ENCODE peak calls at places on chromosomes 1 and 21, in six cellular contexts. D is occipital lobe, A is omental fat pad, N is cardiac muscle cell, S is glomerular endothelial cell, I is T-cell. V is an unnamed sample.

GRCh38 chr1:78089015-78089414 is 43.2 kb downstream of the GIPC2 start:
- DNase-seq in D (no peak), A (no peak), N (no peak), S (no peak), I (no peak), V (no peak)

GRCh38 chr1:222928212-222928611 is 113.4 kb downstream of the DISP1 start:
- DNase-seq in D (peak), A (peak), N (peak), S (no peak), I (no peak), V (no peak)

GRCh38 chr1:234597894-234598293 is 12.1 kb downstream of the IRF2BP2 start:
- DNase-seq in D (no peak), A (no peak), N (no peak), S (no peak), I (peak), V (peak)

GRCh38 chr1:241286486-241286885 is 70.5 kb downstream of the RGS7 start:
- DNase-seq in D (no peak), A (no peak), N (no peak), S (no peak), I (no peak), V (no peak)

GRCh38 chr1:179825798-179826460 is 51.7 kb downstream of the TOR1AIP2 start:
- DNase-seq in D (no peak), A (no peak), N (no peak), S (no peak), I (no peak), V (no peak)

GRCh38 chr1:238589843-238590435 is 699.2 kb upstream of the ZP4 start:
- DNase-seq in D (no peak), A (no peak), N (no peak), S (no peak), I (no peak), V (no peak)

GRCh38 chr1:147472953-147473734 is 68.2 kb upstream of the BCL9 start:
- DNase-seq in D (no peak), A (no peak), N (no peak), S (no peak), I (no peak), V (no peak)

GRCh38 chr1:15016526-15016925 is 137.0 kb upstream of the TMEM51 start:
- DNase-seq in D (no peak), A (no peak), N (no peak), S (no peak), I (no peak), V (no peak)

GRCh38 chr21:36155603-36156338 is 853 bp upstream of the DOP1B start:
- DNase-seq in D (no peak), A (no peak), N (no peak), S (no peak), I (no peak), V (no peak)

GRCh38 chr21:16708431-16708830 is 804.4 kb upstream of the CXADR start:
- DNase-seq in D (no peak), A (no peak), N (no peak), S (no peak), I (no peak), V (no peak)

GRCh38 chr1:77888071-77888428 is 374 bp upstream of the NEXN start:
- DNase-seq in D (peak), A (no peak), N (no peak), S (no peak), I (no peak), V (no peak)

GRCh38 chr21:37082375-37082774 is 9.3 kb downstream of the TTC3 start:
- DNase-seq in D (no peak), A (no peak), N (no peak), S (no peak), I (no peak), V (no peak)

GRCh38 chr1:199073166-199073565 is 434.3 kb downstream of the PTPRC start:
- DNase-seq in D (no peak), A (no peak), N (no peak), S (no peak), I (no peak), V (no peak)

GRCh38 chr1:26053718-26054572 is 8.0 kb upstream of the SLC30A2 start:
- DNase-seq in D (no peak), A (no peak), N (no peak), S (no peak), I (no peak), V (no peak)

GRCh38 chr1:89762431-89762800 is 58.4 kb upstream of the LRRC8D start:
- DNase-seq in D (no peak), A (no peak), N (no peak), S (no peak), I (no peak), V (no peak)

V was measured in GDM1.